ENCODE peak calls at places on chromosomes 5 and 9, in four cellular contexts. One of them, this sample, is unnamed. For H3K4me1, the result is how much of the 10 kb centered on the place peaks cover.

GRCh38 chr5:170211575-170212334 is 21.0 kb upstream of the C5orf58 start:
- DNase-seq in PC-9: peak
- DNase-seq in stomach: no peak
- DNase-seq in ascending aorta: no peak
- DNase-seq in this sample: no peak

GRCh38 chr5:92944337-92944736 is 636.7 kb downstream of the NR2F1-AS1 start:
- DNase-seq in PC-9: no peak
- DNase-seq in stomach: no peak
- DNase-seq in ascending aorta: no peak
- DNase-seq in this sample: no peak

GRCh38 chr9:38091310-38092199 is 22.5 kb upstream of the SHB start:
- DNase-seq in PC-9: no peak
- DNase-seq in stomach: no peak
- DNase-seq in ascending aorta: no peak
- DNase-seq in this sample: no peak

GRCh38 chr5:168654225-168654624 is 75.1 kb upstream of the PANK3 start:
- DNase-seq in PC-9: no peak
- DNase-seq in stomach: no peak
- DNase-seq in ascending aorta: no peak
- DNase-seq in this sample: no peak

GRCh38 chr5:168965638-168966037 is 335.3 kb downstream of the SLIT3 start:
- DNase-seq in PC-9: no peak
- DNase-seq in stomach: no peak
- DNase-seq in ascending aorta: no peak
- DNase-seq in this sample: no peak

GRCh38 chr9:37902804-37903580 is 935 bp downstream of the SLC25A51 start:
- DNase-seq in PC-9: no peak
- DNase-seq in stomach: no peak
- DNase-seq in ascending aorta: no peak
- DNase-seq in this sample: no peak

GRCh38 chr5:76041863-76042262 is 41.3 kb upstream of the SV2C start:
- DNase-seq in PC-9: no peak
- DNase-seq in stomach: no peak
- DNase-seq in ascending aorta: no peak
- DNase-seq in this sample: no peak

GRCh38 chr9:21995652-21996275 is 1.2 kb downstream of the CDKN2B-AS1 start:
- DNase-seq in PC-9: no peak
- DNase-seq in stomach: peak
- DNase-seq in ascending aorta: no peak
- DNase-seq in this sample: peak

GRCh38 chr5:62457071-62457470 is 44.5 kb downstream of the IPO11 start:
- DNase-seq in PC-9: no peak
- DNase-seq in stomach: no peak
- DNase-seq in ascending aorta: no peak
- DNase-seq in this sample: no peak

GRCh38 chr5:73189816-73190451 is 16.9 kb downstream of the TMEM174 start:
- DNase-seq in PC-9: no peak
- DNase-seq in stomach: no peak
- DNase-seq in ascending aorta: no peak
- DNase-seq in this sample: no peak

GRCh38 chr5:130532786-130533185 is 628.5 kb downstream of the CHSY3 start:
- DNase-seq in PC-9: no peak
- DNase-seq in stomach: no peak
- DNase-seq in ascending aorta: no peak
- DNase-seq in this sample: no peak

GRCh38 chr9:116267021-116267420 is 113.4 kb downstream of the PAPPA start:
- DNase-seq in PC-9: no peak
- DNase-seq in stomach: no peak
- DNase-seq in ascending aorta: no peak
- DNase-seq in this sample: no peak

GRCh38 chr5:149962040-149962439 is 1.5 kb downstream of the SLC26A2 start:
- DNase-seq in PC-9: no peak
- DNase-seq in stomach: no peak
- DNase-seq in ascending aorta: no peak
- DNase-seq in this sample: no peak

GRCh38 chr5:73418244-73418691 is 30.3 kb downstream of the FOXD1 start:
- DNase-seq in PC-9: no peak
- DNase-seq in stomach: no peak
- DNase-seq in ascending aorta: peak
- DNase-seq in this sample: no peak

GRCh38 chr9:22447607-22448305 is 1.1 kb downstream of the DMRTA1 start:
- DNase-seq in PC-9: no peak
- DNase-seq in stomach: peak
- DNase-seq in ascending aorta: no peak
- DNase-seq in this sample: no peak

GRCh38 chr9:114169940-114170791 is 14.8 kb downstream of the COL27A1 start:
- DNase-seq in PC-9: no peak
- DNase-seq in stomach: no peak
- DNase-seq in ascending aorta: no peak
- DNase-seq in this sample: no peak

GRCh38 chr9:129487658-129488483 is 133.0 kb downstream of the C9orf50 start:
- DNase-seq in PC-9: no peak
- DNase-seq in stomach: peak
- DNase-seq in ascending aorta: peak
- DNase-seq in this sample: no peak

GRCh38 chr9:3810231-3810630 is 284.4 kb upstream of the RFX3 start:
- DNase-seq in PC-9: no peak
- DNase-seq in stomach: no peak
- DNase-seq in ascending aorta: no peak
- DNase-seq in this sample: no peak

GRCh38 chr9:107945493-107945892 is 455.9 kb upstream of the KLF4 start:
- DNase-seq in PC-9: no peak
- DNase-seq in stomach: no peak
- DNase-seq in ascending aorta: no peak
- DNase-seq in this sample: no peak

GRCh38 chr5:67992919-67993318 is 222.6 kb upstream of the PIK3R1 start:
- DNase-seq in PC-9: no peak
- DNase-seq in stomach: no peak
- DNase-seq in ascending aorta: no peak
- DNase-seq in this sample: no peak

GRCh38 chr9:4228606-4229005 is 71.3 kb downstream of the GLIS3 start:
- DNase-seq in PC-9: no peak
- DNase-seq in stomach: no peak
- DNase-seq in ascending aorta: no peak
- DNase-seq in this sample: no peak

GRCh38 chr9:99076483-99077171 is 28.3 kb upstream of the TGFBR1 start:
- DNase-seq in PC-9: no peak
- DNase-seq in stomach: no peak
- DNase-seq in ascending aorta: no peak
- DNase-seq in this sample: no peak

GRCh38 chr5:160506006-160507004 is 84.7 kb downstream of the PTTG1 start:
- DNase-seq in PC-9: no peak
- DNase-seq in stomach: no peak
- DNase-seq in ascending aorta: no peak
- DNase-seq in this sample: no peak

GRCh38 chr5:15499528-15500325 is at the start of gene FBXL7:
- DNase-seq in PC-9: no peak
- DNase-seq in stomach: peak
- DNase-seq in ascending aorta: no peak
- DNase-seq in this sample: no peak

GRCh38 chr5:79318935-79319614 is 83.1 kb downstream of the JMY start:
- DNase-seq in PC-9: peak
- DNase-seq in stomach: no peak
- DNase-seq in ascending aorta: no peak
- DNase-seq in this sample: no peak

GRCh38 chr9:87909310-87910041 is 8.3 kb upstream of the SPATA31C1 start:
- DNase-seq in PC-9: no peak
- DNase-seq in stomach: peak
- DNase-seq in ascending aorta: no peak
- DNase-seq in this sample: no peak

GRCh38 chr5:136729901-136730355 is 364.6 kb upstream of the TRPC7 start:
- DNase-seq in PC-9: peak
- DNase-seq in stomach: no peak
- DNase-seq in ascending aorta: no peak
- DNase-seq in this sample: no peak

GRCh38 chr9:33139421-33140228 is 27.5 kb downstream of the B4GALT1 start:
- DNase-seq in PC-9: no peak
- DNase-seq in stomach: peak
- DNase-seq in ascending aorta: no peak
- DNase-seq in this sample: no peak

GRCh38 chr5:55231476-55232193 is 1.8 kb downstream of the CCNO start:
- DNase-seq in PC-9: peak
- DNase-seq in stomach: no peak
- DNase-seq in ascending aorta: no peak
- DNase-seq in this sample: no peak

DNA sequence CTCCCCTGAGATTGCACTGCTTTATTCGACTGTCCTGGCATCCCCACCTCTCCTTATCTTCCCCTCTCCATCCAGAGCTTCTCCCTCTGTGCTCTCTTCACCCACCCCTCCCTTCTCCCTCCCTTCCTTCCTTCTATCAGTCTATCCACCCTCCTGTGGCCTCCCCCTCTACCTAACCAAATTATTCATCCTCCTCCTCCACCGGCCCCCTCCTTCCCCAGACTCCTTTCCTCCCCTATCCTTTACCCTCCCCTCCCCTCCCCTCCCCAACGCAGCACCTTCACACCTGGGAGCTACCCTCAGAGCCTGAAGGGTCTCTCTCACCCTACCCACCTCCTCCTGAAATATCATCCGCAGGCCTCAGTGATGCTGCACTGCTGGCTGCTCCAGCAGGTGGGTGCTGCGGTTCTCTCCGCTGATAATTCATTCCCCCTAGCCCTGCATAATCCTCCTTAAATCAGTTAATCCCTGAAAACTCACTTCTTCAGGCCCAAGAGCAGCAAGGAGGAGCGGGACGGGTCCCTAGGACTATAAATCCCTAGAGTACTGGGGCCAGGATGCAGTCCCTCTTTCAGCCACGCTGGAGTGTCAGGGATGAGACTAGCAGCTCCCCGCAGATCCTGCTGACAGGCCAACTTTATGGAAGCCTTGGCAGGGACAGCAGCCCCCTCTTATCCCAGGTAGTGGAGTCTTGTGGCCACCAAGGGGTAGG is 97.8 kb downstream of the PCDH1 start:
- DNase-seq in PC-9: no peak
- DNase-seq in stomach: no peak
- DNase-seq in ascending aorta: no peak
- DNase-seq in this sample: no peak
- H3K27ac ChIP-seq in PC-9: no peak
- H3K27ac ChIP-seq in stomach: no peak
- H3K27ac ChIP-seq in ascending aorta: no peak
- H3K27ac ChIP-seq in this sample: no peak

DNA sequence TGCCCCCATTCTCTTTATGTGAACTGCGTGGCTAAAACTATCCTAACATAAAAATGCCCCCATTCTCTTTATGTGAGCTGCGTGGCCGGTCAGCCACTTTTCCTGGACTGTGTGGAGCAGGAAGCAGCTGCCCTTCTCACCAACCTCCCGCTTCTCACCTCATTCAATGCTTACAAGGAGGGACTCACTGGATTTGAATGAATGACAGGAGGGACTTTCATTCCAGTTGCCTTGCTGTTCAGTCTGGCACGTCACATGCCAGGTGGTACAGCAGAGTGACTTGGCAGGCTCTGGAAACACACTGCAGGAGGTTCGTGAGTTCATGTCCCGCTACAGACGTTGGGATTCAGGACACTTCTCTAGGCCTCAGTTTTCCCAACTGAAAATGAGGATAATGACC is 60.2 kb upstream of the NFIL3 start:
- DNase-seq in PC-9: no peak
- DNase-seq in stomach: no peak
- DNase-seq in ascending aorta: no peak
- DNase-seq in this sample: no peak
- H3K4me3 ChIP-seq in PC-9: no peak
- H3K4me3 ChIP-seq in stomach: no peak
- H3K4me3 ChIP-seq in ascending aorta: peak
- H3K4me3 ChIP-seq in this sample: no peak

GRCh38 chr5:132445930-132446329 is 44.6 kb downstream of the IRF1 start:
- DNase-seq in PC-9: peak
- DNase-seq in stomach: no peak
- DNase-seq in ascending aorta: no peak
- DNase-seq in this sample: no peak

GRCh38 chr5:132445640-132445923 is 45.0 kb downstream of the IRF1 start:
- DNase-seq in PC-9: no peak
- DNase-seq in stomach: no peak
- DNase-seq in ascending aorta: no peak
- DNase-seq in this sample: no peak

GRCh38 chr5:132444841-132445639 is 45.5 kb downstream of the IRF1 start:
- DNase-seq in PC-9: peak
- DNase-seq in stomach: no peak
- DNase-seq in ascending aorta: no peak
- DNase-seq in this sample: no peak

GRCh38 chr5:132446621-132447020 is 44.0 kb downstream of the IRF1 start:
- DNase-seq in PC-9: peak
- DNase-seq in stomach: peak
- DNase-seq in ascending aorta: no peak
- DNase-seq in this sample: no peak

DNA sequence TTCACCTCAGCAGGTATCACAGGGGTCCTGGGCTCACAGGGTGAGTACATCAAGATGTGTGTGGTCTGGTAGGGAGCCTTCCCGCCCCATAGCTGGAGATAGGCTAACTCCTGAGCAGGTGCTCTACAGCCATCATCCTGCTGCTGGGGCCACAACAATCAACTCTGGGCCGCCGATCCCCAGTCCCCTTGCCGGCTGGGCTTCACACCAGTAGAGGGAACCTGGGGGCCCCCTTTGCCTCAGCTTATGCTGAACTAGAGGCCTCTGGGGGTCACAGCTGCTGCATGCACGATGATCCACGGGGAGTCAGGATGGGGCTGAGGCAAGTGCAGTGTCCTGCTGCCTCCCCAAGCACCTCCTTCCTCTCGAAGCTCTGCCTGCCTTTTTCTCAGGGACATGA is 46.5 kb downstream of the IRF1 start:
- DNase-seq in PC-9: no peak
- DNase-seq in stomach: no peak
- DNase-seq in ascending aorta: no peak
- DNase-seq in this sample: no peak
- H3K4me1 ChIP-seq in PC-9: under half
- H3K4me1 ChIP-seq in stomach: half or more
- H3K4me1 ChIP-seq in ascending aorta: under half
- H3K4me1 ChIP-seq in this sample: under half

GRCh38 chr9:110064721-110065252 is 143.2 kb downstream of the C9orf152 start:
- DNase-seq in PC-9: no peak
- DNase-seq in stomach: no peak
- DNase-seq in ascending aorta: no peak
- DNase-seq in this sample: no peak

GRCh38 chr9:110066929-110067716 is 140.8 kb downstream of the C9orf152 start:
- DNase-seq in PC-9: no peak
- DNase-seq in stomach: no peak
- DNase-seq in ascending aorta: no peak
- DNase-seq in this sample: no peak

GRCh38 chr9:110069326-110070248 is 138.4 kb downstream of the C9orf152 start:
- DNase-seq in PC-9: no peak
- DNase-seq in stomach: no peak
- DNase-seq in ascending aorta: no peak
- DNase-seq in this sample: no peak

GRCh38 chr9:110068212-110068611 is 139.7 kb downstream of the C9orf152 start:
- DNase-seq in PC-9: no peak
- DNase-seq in stomach: no peak
- DNase-seq in ascending aorta: no peak
- DNase-seq in this sample: no peak

DNA sequence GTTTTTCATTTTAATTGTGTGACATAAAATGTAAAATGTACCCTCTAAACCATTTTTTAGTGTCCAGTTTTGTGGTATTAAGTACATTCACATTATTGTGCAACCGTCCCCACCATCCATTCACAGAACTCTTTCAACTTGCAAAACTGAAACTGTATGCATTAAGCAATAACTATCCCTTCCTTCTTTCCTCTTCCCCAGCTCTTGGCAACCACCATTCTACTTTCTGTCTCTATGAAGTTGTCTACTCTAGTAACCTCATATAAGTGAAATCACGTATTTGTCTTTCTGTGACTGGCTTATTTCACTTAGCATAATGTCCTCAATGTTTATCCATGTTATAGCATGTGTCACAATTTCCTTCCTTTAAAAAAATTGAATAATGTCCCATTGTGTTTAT is 142.4 kb downstream of the C9orf152 start:
- DNase-seq in PC-9: no peak
- DNase-seq in stomach: no peak
- DNase-seq in ascending aorta: no peak
- DNase-seq in this sample: no peak
- H3K27ac ChIP-seq in PC-9: no peak
- H3K27ac ChIP-seq in stomach: peak
- H3K27ac ChIP-seq in ascending aorta: no peak
- H3K27ac ChIP-seq in this sample: no peak